ENCODE peak calls at places on chromosomes 12 and 14, in four cellular contexts. One of them, this sample, is unnamed. For H3K9me3, the result is how much of the 10 kb centered on the place peaks cover.

GRCh38 chr14:54703082-54703481 is 136.2 kb downstream of the SAMD4A start:
- DNase-seq in ovary: no peak
- DNase-seq in CD4-positive, alpha-beta memory T cell: no peak
- DNase-seq in CD8-positive, alpha-beta memory T cell: no peak
- DNase-seq in this sample: no peak

GRCh38 chr14:83706555-83706954 is 1823.4 kb upstream of the FLRT2 start:
- DNase-seq in ovary: no peak
- DNase-seq in CD4-positive, alpha-beta memory T cell: no peak
- DNase-seq in CD8-positive, alpha-beta memory T cell: no peak
- DNase-seq in this sample: no peak

GRCh38 chr12:65960820-65961691 is 136.8 kb downstream of the HMGA2 start:
- DNase-seq in ovary: no peak
- DNase-seq in CD4-positive, alpha-beta memory T cell: no peak
- DNase-seq in CD8-positive, alpha-beta memory T cell: no peak
- DNase-seq in this sample: no peak

GRCh38 chr14:67935371-67935770 is 115.8 kb downstream of the RAD51B start:
- DNase-seq in ovary: no peak
- DNase-seq in CD4-positive, alpha-beta memory T cell: no peak
- DNase-seq in CD8-positive, alpha-beta memory T cell: no peak
- DNase-seq in this sample: no peak

GRCh38 chr14:57403521-57403864 is 13.1 kb downstream of the NAA30 start:
- DNase-seq in ovary: no peak
- DNase-seq in CD4-positive, alpha-beta memory T cell: no peak
- DNase-seq in CD8-positive, alpha-beta memory T cell: no peak
- DNase-seq in this sample: no peak

GRCh38 chr12:90790747-90791146 is 164.2 kb downstream of the CCER1 start:
- DNase-seq in ovary: no peak
- DNase-seq in CD4-positive, alpha-beta memory T cell: no peak
- DNase-seq in CD8-positive, alpha-beta memory T cell: no peak
- DNase-seq in this sample: no peak

GRCh38 chr14:102777711-102778615 is 714 bp downstream of the TRAF3 start:
- DNase-seq in ovary: peak
- DNase-seq in CD4-positive, alpha-beta memory T cell: peak
- DNase-seq in CD8-positive, alpha-beta memory T cell: peak
- DNase-seq in this sample: peak

GRCh38 chr12:132523576-132524331 is 33.8 kb downstream of the FBRSL1 start:
- DNase-seq in ovary: peak
- DNase-seq in CD4-positive, alpha-beta memory T cell: peak
- DNase-seq in CD8-positive, alpha-beta memory T cell: peak
- DNase-seq in this sample: peak

GRCh38 chr12:76277480-76277879 is 70.7 kb downstream of the BBS10 start:
- DNase-seq in ovary: no peak
- DNase-seq in CD4-positive, alpha-beta memory T cell: no peak
- DNase-seq in CD8-positive, alpha-beta memory T cell: no peak
- DNase-seq in this sample: no peak

GRCh38 chr14:31059152-31059924 is 33.2 kb upstream of the STRN3 start:
- DNase-seq in ovary: peak
- DNase-seq in CD4-positive, alpha-beta memory T cell: no peak
- DNase-seq in CD8-positive, alpha-beta memory T cell: no peak
- DNase-seq in this sample: no peak

GRCh38 chr12:110345176-110345651 is 58.3 kb downstream of the ANAPC7 start:
- DNase-seq in ovary: no peak
- DNase-seq in CD4-positive, alpha-beta memory T cell: no peak
- DNase-seq in CD8-positive, alpha-beta memory T cell: no peak
- DNase-seq in this sample: no peak

GRCh38 chr12:52377266-52377665 is 8.2 kb downstream of the KRT84 start:
- DNase-seq in ovary: no peak
- DNase-seq in CD4-positive, alpha-beta memory T cell: no peak
- DNase-seq in CD8-positive, alpha-beta memory T cell: no peak
- DNase-seq in this sample: no peak

GRCh38 chr12:92426346-92426745 is 276.4 kb upstream of the PLEKHG7 start:
- DNase-seq in ovary: no peak
- DNase-seq in CD4-positive, alpha-beta memory T cell: no peak
- DNase-seq in CD8-positive, alpha-beta memory T cell: no peak
- DNase-seq in this sample: no peak

GRCh38 chr14:104442107-104442551 is 137.4 kb upstream of the C14orf180 start:
- DNase-seq in ovary: peak
- DNase-seq in CD4-positive, alpha-beta memory T cell: no peak
- DNase-seq in CD8-positive, alpha-beta memory T cell: no peak
- DNase-seq in this sample: no peak

GRCh38 chr12:44812062-44812461 is 64.1 kb downstream of the NELL2 start:
- DNase-seq in ovary: no peak
- DNase-seq in CD4-positive, alpha-beta memory T cell: peak
- DNase-seq in CD8-positive, alpha-beta memory T cell: peak
- DNase-seq in this sample: peak

GRCh38 chr14:35533357-35534129 is 421 bp upstream of the INSM2 start:
- DNase-seq in ovary: peak
- DNase-seq in CD4-positive, alpha-beta memory T cell: peak
- DNase-seq in CD8-positive, alpha-beta memory T cell: peak
- DNase-seq in this sample: peak

GRCh38 chr12:66555113-66555512 is 123.8 kb downstream of the GRIP1 start:
- DNase-seq in ovary: no peak
- DNase-seq in CD4-positive, alpha-beta memory T cell: no peak
- DNase-seq in CD8-positive, alpha-beta memory T cell: no peak
- DNase-seq in this sample: no peak

GRCh38 chr12:42779186-42779859 is 189.8 kb upstream of the PRICKLE1 start:
- DNase-seq in ovary: no peak
- DNase-seq in CD4-positive, alpha-beta memory T cell: no peak
- DNase-seq in CD8-positive, alpha-beta memory T cell: no peak
- DNase-seq in this sample: no peak

GRCh38 chr12:88035271-88035906 is 6.2 kb upstream of the C12orf50 start:
- DNase-seq in ovary: peak
- DNase-seq in CD4-positive, alpha-beta memory T cell: peak
- DNase-seq in CD8-positive, alpha-beta memory T cell: peak
- DNase-seq in this sample: peak

GRCh38 chr12:88037770-88038169 is 8.6 kb upstream of the C12orf50 start:
- DNase-seq in ovary: no peak
- DNase-seq in CD4-positive, alpha-beta memory T cell: no peak
- DNase-seq in CD8-positive, alpha-beta memory T cell: no peak
- DNase-seq in this sample: no peak

GRCh38 chr12:88035907-88036289 is 6.7 kb upstream of the C12orf50 start:
- DNase-seq in ovary: no peak
- DNase-seq in CD4-positive, alpha-beta memory T cell: no peak
- DNase-seq in CD8-positive, alpha-beta memory T cell: no peak
- DNase-seq in this sample: no peak

DNA sequence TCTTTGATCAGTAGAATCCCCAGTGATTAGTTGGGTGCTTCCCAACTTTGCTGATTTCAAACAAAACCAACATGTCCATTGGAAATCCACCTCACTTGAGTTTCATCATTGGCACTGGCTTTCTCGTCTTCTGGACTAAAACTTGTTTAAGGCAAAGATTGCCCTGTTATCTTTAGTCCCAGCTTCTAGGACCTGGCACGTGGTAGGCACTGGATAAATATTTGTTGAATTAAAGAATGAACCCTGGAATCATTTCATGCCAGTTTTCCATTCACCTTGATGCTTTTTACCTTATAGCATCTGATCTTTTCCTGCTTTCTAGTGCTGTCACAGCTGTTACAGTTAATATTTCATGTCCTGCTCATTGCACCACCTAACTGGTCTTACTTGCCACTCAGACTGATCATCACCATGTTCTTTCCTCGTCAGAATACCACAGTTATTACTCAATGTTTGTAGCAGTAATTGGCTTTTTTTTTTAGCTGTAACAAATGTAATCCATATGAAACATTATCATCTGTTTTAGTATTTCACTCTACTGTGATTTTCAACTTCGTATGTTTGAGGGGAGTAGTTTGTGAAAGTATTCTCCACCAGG is 7.3 kb upstream of the C12orf50 start:
- DNase-seq in ovary: no peak
- DNase-seq in CD4-positive, alpha-beta memory T cell: no peak
- DNase-seq in CD8-positive, alpha-beta memory T cell: no peak
- DNase-seq in this sample: no peak
- H3K27ac ChIP-seq in ovary: no peak
- H3K27ac ChIP-seq in CD4-positive, alpha-beta memory T cell: no peak
- H3K27ac ChIP-seq in CD8-positive, alpha-beta memory T cell: no peak
- H3K27ac ChIP-seq in this sample: no peak

DNA sequence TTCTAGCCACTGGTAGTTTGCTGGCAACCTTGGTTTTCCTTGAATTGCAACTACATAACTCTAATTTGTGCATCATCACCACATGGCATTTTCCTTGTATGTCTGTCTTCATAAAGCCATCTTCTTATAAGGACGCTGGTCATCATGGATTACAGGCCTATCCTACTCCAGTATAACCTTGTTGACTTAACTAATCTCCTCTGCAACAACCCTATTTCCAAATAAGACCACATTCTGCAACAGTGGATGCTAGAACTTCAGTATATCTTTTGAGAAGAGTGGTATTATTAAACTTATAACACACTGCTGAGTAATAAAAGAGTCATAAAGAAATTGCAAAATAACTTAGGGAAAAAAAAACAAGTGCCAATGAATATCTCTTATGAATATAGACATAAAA is 511.8 kb upstream of the FOXG1 start:
- DNase-seq in ovary: no peak
- DNase-seq in CD4-positive, alpha-beta memory T cell: no peak
- DNase-seq in CD8-positive, alpha-beta memory T cell: no peak
- DNase-seq in this sample: no peak
- H3K9me3 ChIP-seq in ovary: under half
- H3K9me3 ChIP-seq in CD4-positive, alpha-beta memory T cell: under half
- H3K9me3 ChIP-seq in CD8-positive, alpha-beta memory T cell: under half
- H3K9me3 ChIP-seq in this sample: under half

GRCh38 chr14:77004711-77005460 is 23.6 kb downstream of the IRF2BPL start:
- DNase-seq in ovary: no peak
- DNase-seq in CD4-positive, alpha-beta memory T cell: no peak
- DNase-seq in CD8-positive, alpha-beta memory T cell: no peak
- DNase-seq in this sample: no peak

GRCh38 chr14:77002889-77003288 is 25.6 kb downstream of the IRF2BPL start:
- DNase-seq in ovary: no peak
- DNase-seq in CD4-positive, alpha-beta memory T cell: no peak
- DNase-seq in CD8-positive, alpha-beta memory T cell: no peak
- DNase-seq in this sample: no peak

GRCh38 chr14:77002335-77002734 is 26.2 kb downstream of the IRF2BPL start:
- DNase-seq in ovary: no peak
- DNase-seq in CD4-positive, alpha-beta memory T cell: no peak
- DNase-seq in CD8-positive, alpha-beta memory T cell: no peak
- DNase-seq in this sample: no peak

GRCh38 chr14:77005559-77005958 is 22.9 kb downstream of the IRF2BPL start:
- DNase-seq in ovary: no peak
- DNase-seq in CD4-positive, alpha-beta memory T cell: no peak
- DNase-seq in CD8-positive, alpha-beta memory T cell: no peak
- DNase-seq in this sample: no peak

GRCh38 chr14:77003960-77004710 is 24.4 kb downstream of the IRF2BPL start:
- DNase-seq in ovary: no peak
- DNase-seq in CD4-positive, alpha-beta memory T cell: no peak
- DNase-seq in CD8-positive, alpha-beta memory T cell: no peak
- DNase-seq in this sample: no peak
- H3K27ac ChIP-seq in ovary: no peak
- H3K27ac ChIP-seq in CD4-positive, alpha-beta memory T cell: no peak
- H3K27ac ChIP-seq in CD8-positive, alpha-beta memory T cell: no peak
- H3K27ac ChIP-seq in this sample: no peak

GRCh38 chr12:73187765-73188164 is 915.6 kb downstream of the TRHDE start:
- DNase-seq in ovary: no peak
- DNase-seq in CD4-positive, alpha-beta memory T cell: no peak
- DNase-seq in CD8-positive, alpha-beta memory T cell: no peak
- DNase-seq in this sample: no peak

GRCh38 chr12:73186272-73186671 is 914.1 kb downstream of the TRHDE start:
- DNase-seq in ovary: no peak
- DNase-seq in CD4-positive, alpha-beta memory T cell: no peak
- DNase-seq in CD8-positive, alpha-beta memory T cell: no peak
- DNase-seq in this sample: no peak

GRCh38 chr12:73180734-73181133 is 908.6 kb downstream of the TRHDE start:
- DNase-seq in ovary: no peak
- DNase-seq in CD4-positive, alpha-beta memory T cell: no peak
- DNase-seq in CD8-positive, alpha-beta memory T cell: no peak
- DNase-seq in this sample: no peak

GRCh38 chr12:73181244-73181643 is 909.1 kb downstream of the TRHDE start:
- DNase-seq in ovary: no peak
- DNase-seq in CD4-positive, alpha-beta memory T cell: no peak
- DNase-seq in CD8-positive, alpha-beta memory T cell: no peak
- DNase-seq in this sample: no peak

DNA sequence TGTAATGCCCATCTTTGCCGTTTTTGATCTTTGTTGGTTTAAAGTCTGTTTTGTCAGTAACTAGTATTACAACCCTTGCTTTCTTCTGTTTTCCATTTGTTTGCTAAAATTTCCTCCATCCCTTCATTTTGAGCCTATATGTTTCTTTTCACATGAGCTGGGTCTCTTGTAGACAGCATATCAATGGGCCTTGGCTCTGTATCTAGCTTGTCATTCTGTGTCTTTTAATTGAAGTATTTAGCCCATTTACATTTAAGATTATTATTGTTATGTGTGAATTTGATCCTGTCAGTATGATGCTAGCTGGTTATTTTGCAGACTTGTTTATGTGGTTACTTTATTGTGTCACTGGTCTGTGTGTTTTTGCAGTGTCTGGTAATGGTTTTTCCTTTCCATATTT is 913.2 kb downstream of the TRHDE start:
- DNase-seq in ovary: no peak
- DNase-seq in CD4-positive, alpha-beta memory T cell: no peak
- DNase-seq in CD8-positive, alpha-beta memory T cell: no peak
- DNase-seq in this sample: no peak
- H3K9me3 ChIP-seq in ovary: under half
- H3K9me3 ChIP-seq in CD4-positive, alpha-beta memory T cell: under half
- H3K9me3 ChIP-seq in CD8-positive, alpha-beta memory T cell: under half
- H3K9me3 ChIP-seq in this sample: under half

GRCh38 chr12:57240069-57240921 is 10.7 kb downstream of the STAC3 start:
- DNase-seq in ovary: peak
- DNase-seq in CD4-positive, alpha-beta memory T cell: peak
- DNase-seq in CD8-positive, alpha-beta memory T cell: peak
- DNase-seq in this sample: peak

GRCh38 chr12:57237952-57238853 is 8.7 kb downstream of the SHMT2 start:
- DNase-seq in ovary: no peak
- DNase-seq in CD4-positive, alpha-beta memory T cell: no peak
- DNase-seq in CD8-positive, alpha-beta memory T cell: peak
- DNase-seq in this sample: no peak

GRCh38 chr12:57238854-57239554 is 9.5 kb downstream of the SHMT2 start:
- DNase-seq in ovary: peak
- DNase-seq in CD4-positive, alpha-beta memory T cell: peak
- DNase-seq in CD8-positive, alpha-beta memory T cell: peak
- DNase-seq in this sample: peak

GRCh38 chr12:57240926-57241555 is 9.9 kb downstream of the STAC3 start:
- DNase-seq in ovary: no peak
- DNase-seq in CD4-positive, alpha-beta memory T cell: no peak
- DNase-seq in CD8-positive, alpha-beta memory T cell: no peak
- DNase-seq in this sample: no peak

DNA sequence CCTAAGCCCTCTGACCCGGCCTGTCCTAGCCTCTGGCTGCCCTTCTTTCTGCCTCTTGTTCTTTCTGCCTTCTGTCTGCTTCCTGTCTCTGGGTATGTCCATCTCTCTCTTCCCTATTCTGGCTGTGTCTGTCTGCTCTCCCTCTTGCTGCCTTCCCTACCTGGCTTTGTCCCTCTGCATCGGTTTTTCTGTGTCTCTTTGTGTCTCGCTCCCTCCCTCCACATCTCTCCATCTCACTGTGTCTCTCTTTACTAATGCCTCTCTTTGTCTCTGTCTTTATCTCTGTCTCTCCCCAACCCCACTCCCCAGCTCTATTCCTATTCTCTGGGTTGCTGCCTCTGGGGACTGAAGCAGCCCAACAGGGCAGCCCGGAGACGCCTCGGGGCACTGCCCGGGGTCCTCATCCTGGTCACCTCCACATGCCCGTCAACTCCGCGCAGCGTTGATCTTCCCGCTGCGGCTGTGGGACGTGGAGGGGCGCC is 10.1 kb downstream of the SHMT2 start:
- DNase-seq in ovary: peak
- DNase-seq in CD4-positive, alpha-beta memory T cell: no peak
- DNase-seq in CD8-positive, alpha-beta memory T cell: no peak
- DNase-seq in this sample: no peak
- H3K27ac ChIP-seq in ovary: no peak
- H3K27ac ChIP-seq in CD4-positive, alpha-beta memory T cell: no peak
- H3K27ac ChIP-seq in CD8-positive, alpha-beta memory T cell: no peak
- H3K27ac ChIP-seq in this sample: no peak